ENCODE peak calls at places on chromosomes 3 and 15, in five cellular contexts. J, O, K, X and Y are unnamed samples.

GRCh38 chr3:163785693-163786092 is 1292.6 kb downstream of the SI start:
- DNase-seq in J (no peak), O (no peak), K (no peak), X (peak; percentile 14), Y (no peak)

GRCh38 chr3:147120029-147120428 is 286.3 kb downstream of the ZIC4 start:
- DNase-seq in J (no peak), O (no peak), K (no peak), X (no peak), Y (no peak)

GRCh38 chr15:47717036-47717611 is at the start of gene SEMA6D:
- DNase-seq in J (peak; percentile 75), O (peak; percentile 79), K (no peak), X (peak; percentile 83), Y (no peak)

GRCh38 chr3:11509175-11510000 is 134.3 kb downstream of the VGLL4 start:
- DNase-seq in J (peak; percentile 70), O (peak; percentile 56), K (no peak), X (no peak), Y (no peak)

GRCh38 chr15:98358971-98359370 is 289.4 kb upstream of the IGF1R start:
- DNase-seq in J (no peak), O (no peak), K (no peak), X (no peak), Y (no peak)

GRCh38 chr3:159761377-159761776 is 227.3 kb upstream of the IL12A start:
- DNase-seq in J (peak; percentile 45), O (no peak), K (no peak), X (no peak), Y (no peak)

GRCh38 chr15:67054676-67055075 is 10.7 kb upstream of the SMAD3 start:
- DNase-seq in J (no peak), O (no peak), K (no peak), X (no peak), Y (no peak)

GRCh38 chr15:49439678-49440375 is 16.8 kb downstream of the FGF7 start:
- DNase-seq in J (no peak), O (no peak), K (no peak), X (no peak), Y (no peak)

GRCh38 chr3:160801386-160802118 is 45.5 kb downstream of the PPM1L start:
- DNase-seq in J (peak; percentile 24), O (peak; percentile 65), K (peak; percentile 4), X (no peak), Y (peak; percentile 6)

GRCh38 chr3:196645917-196646735 is 6.6 kb downstream of the NRROS start:
- DNase-seq in J (no peak), O (no peak), K (no peak), X (no peak), Y (no peak)

GRCh38 chr3:11244131-11244677 is 28.0 kb upstream of the ATG7 start:
- DNase-seq in J (no peak), O (no peak), K (no peak), X (no peak), Y (no peak)

GRCh38 chr15:55991841-55992768 is 1.3 kb downstream of the NEDD4 start:
- DNase-seq in J (no peak), O (no peak), K (no peak), X (no peak), Y (no peak)
- H3K4me3 ChIP-seq in J (peak overlapping the region; percentile 83), O (peak overlapping the region; percentile 80), K (peak overlapping the region; percentile 36), X (no peak overlapping the region), Y (peak overlapping the region; percentile 72)

DNA sequence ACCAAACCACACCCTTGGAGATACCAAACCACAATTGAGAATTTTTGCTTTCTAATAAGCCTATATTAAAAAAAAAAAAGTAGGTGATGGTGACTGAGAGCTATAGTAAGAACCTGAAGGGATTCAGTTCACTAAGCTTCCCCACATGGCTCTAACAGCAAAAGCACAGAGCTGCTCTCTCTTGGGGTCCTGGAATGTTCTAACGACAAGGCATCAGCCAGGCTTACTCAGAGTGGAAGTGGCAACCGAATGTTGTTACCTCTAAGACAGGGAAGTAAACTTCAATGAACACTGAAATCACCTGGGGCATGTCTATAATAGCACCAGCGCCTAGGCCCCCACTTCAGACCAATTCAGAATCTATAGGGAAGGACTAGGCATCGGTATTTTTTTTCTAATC is 397.7 kb downstream of the MAGI1 start:
- DNase-seq in J (no peak), O (no peak), K (no peak), X (no peak), Y (no peak)
- H3K4me3 ChIP-seq in J (no peak overlapping the region), O (no peak overlapping the region), K (no peak overlapping the region), X (no peak overlapping the region), Y (no peak overlapping the region)

DNA sequence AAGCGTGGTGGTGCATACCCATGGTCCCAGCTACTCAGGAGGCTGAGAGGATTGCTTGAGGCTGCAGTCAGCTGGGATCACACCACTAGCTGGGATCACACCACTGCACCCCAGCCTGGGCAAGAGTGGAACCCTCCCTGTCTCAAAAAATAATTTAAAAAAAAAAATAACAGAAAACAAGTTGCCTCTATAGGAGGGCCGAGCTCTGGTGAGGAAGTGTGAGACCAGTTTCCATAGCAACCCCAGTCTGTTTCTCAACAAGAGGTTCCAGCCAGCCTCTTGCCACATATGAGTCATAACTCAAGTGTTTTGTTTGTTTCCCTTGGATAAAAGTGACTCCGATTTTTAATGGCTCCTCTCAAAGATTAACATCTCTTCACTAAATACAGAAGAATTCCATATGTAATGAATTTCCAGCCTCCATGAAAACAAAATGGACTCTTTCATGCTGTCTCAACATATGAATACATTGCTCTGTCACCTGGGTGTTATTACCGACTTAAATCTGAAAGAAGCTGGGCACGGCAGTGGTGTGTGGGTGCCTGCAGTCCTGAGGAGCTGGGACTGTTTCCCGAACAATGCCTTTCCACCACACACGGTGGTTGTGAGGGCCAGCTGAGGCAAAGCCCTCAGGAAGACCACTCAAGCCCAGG is 19.7 kb downstream of the TMEM43 start:
- DNase-seq in J (peak; percentile 38), O (peak; percentile 68), K (peak; percentile 87), X (peak; percentile 51), Y (peak; percentile 26)
- H3K4me3 ChIP-seq in J (peak overlapping the region; percentile 49), O (no peak overlapping the region), K (no peak overlapping the region), X (no peak overlapping the region), Y (no peak overlapping the region)

DNA sequence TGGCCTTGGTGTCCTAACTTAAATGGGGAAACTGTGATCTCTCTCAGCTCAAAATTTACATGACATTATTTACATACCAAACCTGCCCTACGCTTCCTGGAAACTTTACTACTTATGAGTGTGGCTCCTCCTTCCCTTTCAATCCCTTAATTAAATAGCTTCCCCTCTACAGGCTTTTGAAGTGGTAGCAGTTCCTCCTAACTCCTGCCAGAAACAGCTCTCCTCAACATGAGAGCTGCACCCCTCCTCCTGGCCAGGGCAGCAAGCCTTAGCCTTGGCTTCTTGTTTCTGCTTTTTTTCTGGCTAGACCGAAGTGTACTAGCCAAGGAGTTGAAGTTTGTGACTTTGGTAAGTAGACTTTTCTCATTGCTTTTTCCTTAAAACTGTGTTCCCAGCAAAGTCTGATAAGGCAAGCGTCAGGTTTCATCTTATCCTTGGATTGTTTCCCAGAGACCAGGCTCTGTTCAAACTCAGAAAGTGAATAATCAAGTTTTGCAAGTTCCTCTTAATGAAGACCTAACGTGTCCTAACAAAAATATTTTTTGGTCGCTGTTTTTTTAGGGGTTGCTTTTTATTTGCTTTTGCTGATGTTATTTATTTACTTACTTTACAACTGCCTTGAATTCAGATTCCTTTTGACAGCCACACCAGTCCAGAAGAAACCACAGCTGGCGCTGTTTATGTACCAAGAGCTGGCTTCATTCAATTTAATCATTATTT is at the start of gene ACP3:
- DNase-seq in J (peak; percentile 51), O (peak; percentile 51), K (no peak), X (no peak), Y (no peak)
- H3K4me3 ChIP-seq in J (peak within 1 kb of the TSS; percentile 36), O (peak within 1 kb of the TSS; percentile 12), K (no peak within 1 kb of the TSS), X (no peak within 1 kb of the TSS), Y (no peak within 1 kb of the TSS)

GRCh38 chr3:135967867-135968266 is 2.3 kb downstream of the PPP2R3A start:
- DNase-seq in J (no peak), O (no peak), K (no peak), X (no peak), Y (no peak)
- H3K4me3 ChIP-seq in J (peak overlapping the region; percentile 90), O (no peak overlapping the region), K (no peak overlapping the region), X (no peak overlapping the region), Y (no peak overlapping the region)

DNA sequence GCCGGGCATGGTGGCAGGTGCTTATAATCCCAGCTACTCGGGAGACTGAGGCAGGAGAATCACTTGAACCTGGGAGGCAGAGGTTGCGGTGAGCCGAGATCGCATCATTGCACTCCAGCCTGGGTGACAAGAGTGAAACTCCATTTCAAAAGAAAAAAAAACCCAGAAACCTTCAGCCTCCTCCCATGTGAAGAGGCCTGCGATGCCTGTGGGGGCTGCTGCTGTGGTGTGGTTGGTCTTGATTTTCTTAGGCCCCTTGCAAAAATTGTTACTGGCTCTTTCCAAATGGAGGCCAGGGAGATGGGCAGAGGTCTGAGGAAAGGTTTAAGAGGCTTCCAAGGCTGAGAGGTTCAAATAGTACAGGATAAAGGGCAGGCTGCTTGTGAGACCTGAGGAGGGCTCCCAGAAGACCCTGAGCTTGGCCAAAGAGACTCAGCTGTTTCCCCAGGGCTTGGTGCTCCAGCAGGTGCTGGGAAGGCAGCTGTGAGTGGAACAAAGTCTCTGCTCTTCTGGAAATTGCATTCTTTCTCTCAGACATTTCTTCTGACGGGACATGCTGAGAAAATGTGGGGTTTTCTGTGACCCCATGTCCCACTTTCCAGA is 18.4 kb downstream of the GCSAM start:
- DNase-seq in J (no peak), O (no peak), K (no peak), X (no peak), Y (peak; percentile 62)
- H3K4me3 ChIP-seq in J (no peak overlapping the region), O (no peak overlapping the region), K (no peak overlapping the region), X (no peak overlapping the region), Y (no peak overlapping the region)

GRCh38 chr3:72769758-72770540 is 78.3 kb downstream of the SHQ1 start:
- DNase-seq in J (no peak), O (no peak), K (no peak), X (no peak), Y (no peak)
- H3K4me3 ChIP-seq in J (no peak overlapping the region), O (no peak overlapping the region), K (no peak overlapping the region), X (no peak overlapping the region), Y (no peak overlapping the region)

DNA sequence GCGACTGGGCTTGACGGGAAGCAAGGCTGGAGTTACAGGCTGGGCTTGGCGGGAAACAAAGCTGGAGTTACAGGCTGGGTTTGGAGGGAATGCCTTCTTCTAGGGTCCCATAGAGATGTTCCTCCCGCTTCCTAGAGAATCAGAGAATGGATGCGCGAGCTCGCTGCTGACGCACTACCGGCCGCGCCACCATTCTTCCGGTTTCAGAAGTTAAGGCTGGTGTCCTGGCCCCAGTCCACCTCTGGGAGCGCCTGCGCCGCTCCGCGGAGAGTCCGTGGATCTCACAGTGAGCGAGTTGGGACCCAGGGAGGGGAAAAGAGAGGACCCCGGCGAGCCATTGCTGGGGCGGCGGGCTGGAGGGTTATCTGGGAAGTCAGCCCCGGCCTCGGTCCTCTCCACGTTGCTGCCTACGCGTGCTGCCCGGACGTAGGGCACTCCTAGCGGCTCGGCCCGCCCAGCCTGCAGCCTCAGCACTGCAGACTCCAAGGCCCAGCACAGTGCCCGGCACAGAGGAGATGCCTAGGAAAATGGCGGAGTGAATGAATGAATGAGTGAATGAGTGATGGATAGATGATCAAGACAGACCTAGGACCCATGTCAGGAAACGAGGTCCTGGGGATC is at the start of gene ZNF502:
- DNase-seq in J (peak; percentile 88), O (peak; percentile 93), K (peak; percentile 41), X (peak; percentile 62), Y (peak; percentile 36)
- H3K4me3 ChIP-seq in J (peak within 1 kb of the TSS; percentile 85), O (peak within 1 kb of the TSS; percentile 94), K (peak within 1 kb of the TSS; percentile 18), X (peak within 1 kb of the TSS; percentile 91), Y (no peak within 1 kb of the TSS)

DNA sequence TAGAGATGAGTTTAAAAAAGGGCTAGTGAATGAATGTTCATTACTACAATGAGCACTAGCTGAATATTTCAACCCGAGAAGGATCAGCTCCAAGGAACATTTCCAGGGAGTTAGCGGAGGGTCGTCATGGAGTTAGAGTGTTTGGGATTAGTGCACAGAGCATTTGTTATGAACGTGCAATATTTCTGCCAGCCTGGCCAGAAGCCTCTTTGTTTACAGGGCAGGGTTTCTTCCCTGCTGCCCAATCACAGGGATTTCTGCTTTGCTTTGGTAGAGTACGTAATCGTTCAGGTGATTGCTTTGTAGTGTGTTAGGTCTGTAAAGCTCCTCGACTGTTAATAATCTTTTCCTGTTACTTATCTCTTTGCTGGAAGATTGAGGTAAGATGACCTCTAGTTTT is 5.9 kb downstream of the CGNL1 start:
- DNase-seq in J (no peak), O (peak; percentile 40), K (no peak), X (no peak), Y (no peak)
- H3K4me3 ChIP-seq in J (no peak overlapping the region), O (no peak overlapping the region), K (no peak overlapping the region), X (no peak overlapping the region), Y (no peak overlapping the region)